ENCODE peak calls at places on chromosomes 4 and X, in seven cellular contexts. A, N, C, M, R, J and U are unnamed samples.

GRCh38 chr4:77009511-77010120 is 60.1 kb downstream of the SEPTIN11 start:
- DNase-seq in A (no peak), N (no peak), C (no peak), M (no peak), R (no peak), J (no peak), U (no peak)

GRCh38 chr4:156194896-156195295 is 241.2 kb upstream of the CTSO start:
- DNase-seq in A (no peak), N (no peak), C (no peak), M (no peak), R (no peak), J (no peak), U (no peak)

GRCh38 chr4:39526283-39526682 is 956 bp downstream of the UGDH start:
- DNase-seq in A (no peak), N (no peak), C (no peak), M (no peak), R (no peak), J (no peak), U (no peak)

GRCh38 chr4:104451573-104451972 is 43.1 kb downstream of the CXXC4 start:
- DNase-seq in A (no peak), N (peak; percentile 75), C (no peak), M (no peak), R (no peak), J (no peak), U (no peak)

GRCh38 chrX:40068048-40068447 is 29.7 kb downstream of the BCOR start:
- DNase-seq in A (no peak), N (no peak), C (no peak), M (peak; percentile 26), R (no peak), J (no peak), U (peak; percentile 12)

GRCh38 chrX:155086202-155086840 is 15.0 kb downstream of the BRCC3 start:
- DNase-seq in A (peak; percentile 8), N (no peak), C (no peak), M (no peak), R (peak; percentile 31), J (no peak), U (peak; percentile 42)

GRCh38 chrX:102765217-102765616 is 44.7 kb downstream of the GPRASP3 start:
- DNase-seq in A (no peak), N (no peak), C (no peak), M (no peak), R (peak; percentile 80), J (peak; percentile 29), U (peak; percentile 59)

GRCh38 chr4:610411-611261 is 14.7 kb upstream of the PDE6B start:
- DNase-seq in A (no peak), N (peak; percentile 26), C (no peak), M (no peak), R (peak; percentile 76), J (peak; percentile 34), U (peak; percentile 23)

GRCh38 chr4:184792950-184793555 is 32.7 kb downstream of the ACSL1 start:
- DNase-seq in A (no peak), N (peak; percentile 39), C (no peak), M (peak; percentile 97), R (peak; percentile 91), J (peak; percentile 94), U (peak; percentile 81)

GRCh38 chr4:71258323-71258722 is 80.5 kb upstream of the SLC4A4 start:
- DNase-seq in A (no peak), N (no peak), C (no peak), M (no peak), R (no peak), J (no peak), U (no peak)

GRCh38 chr4:186765138-186765537 is 41.5 kb upstream of the FAT1 start:
- DNase-seq in A (no peak), N (no peak), C (no peak), M (no peak), R (peak; percentile 88), J (no peak), U (peak; percentile 67)

GRCh38 chr4:82733636-82734035 is 65.0 kb downstream of the SCD5 start:
- DNase-seq in A (no peak), N (no peak), C (no peak), M (no peak), R (peak; percentile 79), J (peak; percentile 81), U (peak; percentile 74)

GRCh38 chrX:39669668-39670067 is 428.1 kb downstream of the BCOR start:
- DNase-seq in A (no peak), N (no peak), C (no peak), M (no peak), R (no peak), J (no peak), U (no peak)

GRCh38 chr4:73420615-73421014 is 15.4 kb upstream of the AFP start:
- DNase-seq in A (no peak), N (no peak), C (no peak), M (no peak), R (no peak), J (no peak), U (no peak)

GRCh38 chr4:8915201-8916200 is 43.9 kb upstream of the HMX1 start:
- DNase-seq in A (no peak), N (no peak), C (no peak), M (no peak), R (no peak), J (no peak), U (peak; percentile 3)

GRCh38 chrX:55030490-55031285 is at the start of gene ALAS2:
- DNase-seq in A (no peak), N (no peak), C (no peak), M (no peak), R (no peak), J (no peak), U (no peak)

GRCh38 chr4:22500831-22501714 is 14.8 kb downstream of the ADGRA3 start:
- DNase-seq in A (no peak), N (no peak), C (no peak), M (no peak), R (peak; percentile 67), J (peak; percentile 66), U (peak; percentile 81)

GRCh38 chr4:81572398-81572797 is 100.7 kb upstream of the RASGEF1B start:
- DNase-seq in A (no peak), N (no peak), C (no peak), M (no peak), R (no peak), J (no peak), U (no peak)

GRCh38 chr4:21090098-21090666 is 389.9 kb downstream of the PACRGL start:
- DNase-seq in A (no peak), N (no peak), C (no peak), M (peak; percentile 94), R (no peak), J (no peak), U (no peak)

GRCh38 chr4:1048781-1049590 is 37.6 kb downstream of the FGFRL1 start:
- DNase-seq in A (no peak), N (no peak), C (no peak), M (peak; percentile 65), R (no peak), J (no peak), U (no peak)

GRCh38 chr4:150010525-150011126 is 67.6 kb upstream of the DCLK2 start:
- DNase-seq in A (no peak), N (peak; percentile 29), C (peak; percentile 17), M (peak; percentile 33), R (peak; percentile 71), J (peak; percentile 71), U (peak; percentile 58)

GRCh38 chrX:11427082-11428033 is 134.1 kb downstream of the AMELX start:
- DNase-seq in A (no peak), N (no peak), C (peak; percentile 1), M (no peak), R (no peak), J (no peak), U (peak; percentile 4)

GRCh38 chr4:139229534-139230039 is 50.4 kb downstream of the MGARP start:
- DNase-seq in A (no peak), N (peak; percentile 60), C (no peak), M (peak; percentile 44), R (peak; percentile 58), J (peak; percentile 43), U (no peak)

GRCh38 chr4:55255171-55255570 is 90.9 kb upstream of the SRD5A3 start:
- DNase-seq in A (no peak), N (no peak), C (no peak), M (no peak), R (peak; percentile 49), J (peak; percentile 86), U (no peak)

GRCh38 chrX:2502668-2503519 is 2.1 kb upstream of the DHRSX start:
- DNase-seq in A (no peak), N (no peak), C (no peak), M (no peak), R (peak; percentile 17), J (peak; percentile 11), U (no peak)

GRCh38 chr4:73740353-73740778 is at the start of gene CXCL8:
- DNase-seq in A (no peak), N (peak; percentile 62), C (peak; percentile 22), M (peak; percentile 65), R (peak; percentile 94), J (peak; percentile 96), U (peak; percentile 88)

GRCh38 chr4:148289740-148290139 is 152.5 kb downstream of the NR3C2 start:
- DNase-seq in A (no peak), N (no peak), C (no peak), M (no peak), R (no peak), J (no peak), U (no peak)

GRCh38 chr4:14902337-14902736 is 99.9 kb upstream of the CPEB2 start:
- DNase-seq in A (no peak), N (no peak), C (no peak), M (peak; percentile 69), R (no peak), J (no peak), U (no peak)

GRCh38 chr4:74480267-74480666 is 35.3 kb downstream of the AREG start:
- DNase-seq in A (no peak), N (no peak), C (no peak), M (no peak), R (no peak), J (no peak), U (no peak)

GRCh38 chr4:102439835-102440234 is 61.3 kb upstream of the NFKB1 start:
- DNase-seq in A (no peak), N (no peak), C (no peak), M (no peak), R (peak; percentile 71), J (peak; percentile 79), U (peak; percentile 13)